ENCODE peak calls at places on chromosome 16, in five cellular contexts. G, V, H, J and F are unnamed samples. For H3K4me1, the result is how much of the 10 kb centered on the place peaks cover.

GRCh38 chr16:46747777-46748651 is at the start of gene MYLK3:
- DNase-seq in G (no peak), V (no peak), H (no peak), J (no peak), F (no peak)

GRCh38 chr16:83807710-83808572 is at the start of gene HSBP1:
- DNase-seq in G (peak), V (peak), H (peak), J (peak), F (peak)

GRCh38 chr16:9072806-9073341 is 18.6 kb upstream of the HAPSTR1 start:
- DNase-seq in G (no peak), V (no peak), H (peak), J (no peak), F (no peak)

GRCh38 chr16:12531937-12532336 is 271.8 kb downstream of the CPPED1 start:
- DNase-seq in G (no peak), V (no peak), H (no peak), J (no peak), F (no peak)

GRCh38 chr16:84228321-84228838 is 11.4 kb downstream of the KCNG4 start:
- DNase-seq in G (no peak), V (peak), H (peak), J (peak), F (no peak)

GRCh38 chr16:25192096-25192495 is 24.7 kb upstream of the AQP8 start:
- DNase-seq in G (no peak), V (no peak), H (no peak), J (no peak), F (no peak)

GRCh38 chr16:73000020-73000906 is 47.7 kb downstream of the ZFHX3 start:
- DNase-seq in G (no peak), V (no peak), H (peak), J (no peak), F (no peak)

GRCh38 chr16:27426423-27427408 is 24.7 kb downstream of the IL21R start:
- DNase-seq in G (peak), V (no peak), H (peak), J (no peak), F (peak)

GRCh38 chr16:83059237-83059636 is 432.5 kb downstream of the CDH13 start:
- DNase-seq in G (peak), V (no peak), H (peak), J (no peak), F (no peak)

GRCh38 chr16:17416461-17417221 is 54.1 kb downstream of the XYLT1 start:
- DNase-seq in G (peak), V (no peak), H (no peak), J (peak), F (peak)

GRCh38 chr16:64455275-64455674 is 666.6 kb downstream of the CDH11 start:
- DNase-seq in G (peak), V (no peak), H (no peak), J (no peak), F (no peak)

GRCh38 chr16:11409398-11409797 is 64.1 kb downstream of the RMI2 start:
- DNase-seq in G (no peak), V (no peak), H (no peak), J (no peak), F (no peak)

GRCh38 chr16:70577256-70577698 is 53.7 kb downstream of the SF3B3 start:
- DNase-seq in G (peak), V (no peak), H (peak), J (no peak), F (no peak)

GRCh38 chr16:78292726-78293380 is 193.4 kb downstream of the WWOX start:
- DNase-seq in G (no peak), V (no peak), H (no peak), J (no peak), F (no peak)

GRCh38 chr16:9527976-9528375 is 436.5 kb downstream of the HAPSTR1 start:
- DNase-seq in G (no peak), V (no peak), H (no peak), J (no peak), F (no peak)

GRCh38 chr16:71737501-71737900 is 13.0 kb upstream of the PHLPP2 start:
- DNase-seq in G (no peak), V (no peak), H (no peak), J (no peak), F (no peak)

GRCh38 chr16:21628196-21628726 is 24.1 kb downstream of the IGSF6 start:
- DNase-seq in G (no peak), V (no peak), H (no peak), J (no peak), F (no peak)

GRCh38 chr16:19523184-19523558 is 571 bp upstream of the CCP110 start:
- DNase-seq in G (no peak), V (peak), H (no peak), J (peak), F (no peak)

GRCh38 chr16:51854401-51854951 is 692.5 kb downstream of the TOX3 start:
- DNase-seq in G (no peak), V (no peak), H (no peak), J (no peak), F (no peak)

GRCh38 chr16:10970065-10970464 is 25.7 kb downstream of the CLEC16A start:
- DNase-seq in G (no peak), V (no peak), H (no peak), J (no peak), F (no peak)

GRCh38 chr16:28503470-28504259 is 3.0 kb downstream of the IL27 start:
- DNase-seq in G (no peak), V (no peak), H (no peak), J (no peak), F (no peak)
- H3K4me1 ChIP-seq in G (under half), V (under half), H (under half), J (under half), F (under half)

GRCh38 chr16:1090620-1091587 is 5.1 kb downstream of the C1QTNF8 start:
- DNase-seq in G (no peak), V (no peak), H (no peak), J (no peak), F (no peak)
- H3K4me3 ChIP-seq in G (no peak), V (no peak), H (no peak), J (no peak), F (no peak)

DNA sequence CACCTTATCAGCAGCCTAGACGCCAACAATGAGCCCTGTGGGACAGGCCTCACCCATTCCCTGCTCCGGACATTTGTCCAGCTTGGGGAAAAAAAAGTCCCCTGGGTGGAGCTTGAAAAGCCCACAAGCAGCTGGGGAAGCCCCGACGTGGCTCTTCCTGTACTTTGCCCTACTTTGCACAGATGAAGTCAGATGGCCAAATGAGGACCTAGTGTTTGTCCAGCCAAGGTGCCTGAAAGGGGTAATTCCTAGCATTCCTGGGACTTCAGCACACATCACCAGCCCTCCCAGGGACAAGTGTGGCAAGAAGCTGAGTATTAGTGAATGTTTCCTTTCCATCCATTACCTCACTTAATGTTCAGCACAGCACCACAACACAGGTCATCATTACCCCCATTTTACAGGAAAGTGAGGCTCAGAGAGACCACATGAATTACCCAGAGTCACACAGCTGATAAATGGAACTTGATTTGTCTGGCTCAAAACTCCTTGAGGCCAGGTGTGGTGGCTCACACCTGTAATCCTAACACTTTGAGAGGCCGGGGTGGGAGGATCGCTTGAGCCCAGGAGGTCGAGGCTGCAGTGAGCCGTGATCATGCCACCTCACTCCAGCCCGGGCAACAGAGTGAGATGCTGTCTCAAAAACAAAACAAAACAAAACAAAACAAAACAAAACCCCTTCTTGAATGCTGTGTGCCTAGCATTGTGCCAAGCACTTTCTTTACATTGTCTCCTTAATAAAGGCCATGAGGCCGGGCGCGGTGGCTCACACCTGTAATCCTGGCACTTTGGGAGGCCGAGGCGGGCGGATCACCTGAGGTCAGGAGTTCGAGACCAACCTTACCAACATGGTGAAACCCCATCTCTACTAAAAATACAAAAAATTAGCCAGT is 19.9 kb upstream of the PLLP start:
- DNase-seq in G (no peak), V (no peak), H (peak), J (peak), F (no peak)
- H3K27ac ChIP-seq in G (no peak), V (no peak), H (no peak), J (peak), F (no peak)

GRCh38 chr16:4614571-4615388 is at the start of gene UBALD1:
- DNase-seq in G (peak), V (peak), H (peak), J (peak), F (peak)

GRCh38 chr16:4616047-4616811 is 1.5 kb upstream of the UBALD1 start:
- DNase-seq in G (peak), V (peak), H (peak), J (peak), F (peak)

GRCh38 chr16:4617880-4618279 is 3.2 kb upstream of the UBALD1 start:
- DNase-seq in G (no peak), V (no peak), H (no peak), J (no peak), F (no peak)

GRCh38 chr16:4613636-4614570 is 785 bp downstream of the UBALD1 start:
- DNase-seq in G (peak), V (peak), H (peak), J (peak), F (no peak)

GRCh38 chr16:4615389-4616046 is 830 bp upstream of the UBALD1 start:
- DNase-seq in G (no peak), V (peak), H (no peak), J (peak), F (peak)
- H3K4me1 ChIP-seq in G (under half), V (under half), H (half or more), J (half or more), F (under half)

GRCh38 chr16:87457724-87458423 is 35.0 kb downstream of the ZCCHC14 start:
- DNase-seq in G (no peak), V (no peak), H (peak), J (no peak), F (no peak)
- H3K4me3 ChIP-seq in G (no peak), V (no peak), H (no peak), J (no peak), F (no peak)

GRCh38 chr16:75546293-75546692 is 9.8 kb downstream of the TMEM231 start:
- DNase-seq in G (no peak), V (no peak), H (no peak), J (no peak), F (no peak)

GRCh38 chr16:75535211-75535843 is 581 bp downstream of the CHST5 start:
- DNase-seq in G (no peak), V (no peak), H (no peak), J (no peak), F (no peak)

GRCh38 chr16:75537795-75538194 is 1.9 kb upstream of the CHST5 start:
- DNase-seq in G (no peak), V (no peak), H (no peak), J (no peak), F (no peak)

GRCh38 chr16:75535901-75536300 is at the start of gene CHST5:
- DNase-seq in G (no peak), V (no peak), H (no peak), J (no peak), F (no peak)

DNA sequence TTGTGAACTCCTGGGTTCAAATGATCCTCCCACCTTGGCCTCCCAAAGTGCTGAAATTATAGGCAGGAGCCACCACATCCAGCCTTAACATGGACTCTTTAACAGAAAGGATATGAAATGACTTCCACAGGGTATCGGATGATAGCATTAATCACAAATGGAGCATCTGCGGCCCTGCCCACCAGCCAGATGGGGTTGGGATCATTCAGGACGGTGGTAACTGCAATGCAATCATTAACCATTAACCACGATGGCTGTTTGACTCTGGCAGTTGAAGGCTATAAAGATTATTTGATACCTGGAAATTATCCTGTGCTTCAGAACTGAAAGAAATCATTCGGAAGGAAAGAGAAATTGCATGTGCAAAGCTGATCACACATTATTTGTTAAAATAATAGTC is 5.3 kb upstream of the CHST5 start:
- DNase-seq in G (no peak), V (no peak), H (no peak), J (no peak), F (no peak)
- H3K27ac ChIP-seq in G (no peak), V (no peak), H (no peak), J (no peak), F (no peak)

GRCh38 chr16:29810699-29811169 is 1.3 kb upstream of the PRRT2 start:
- DNase-seq in G (peak), V (no peak), H (no peak), J (no peak), F (no peak)
- H3K4me1 ChIP-seq in G (half or more), V (under half), H (under half), J (half or more), F (half or more)

DNA sequence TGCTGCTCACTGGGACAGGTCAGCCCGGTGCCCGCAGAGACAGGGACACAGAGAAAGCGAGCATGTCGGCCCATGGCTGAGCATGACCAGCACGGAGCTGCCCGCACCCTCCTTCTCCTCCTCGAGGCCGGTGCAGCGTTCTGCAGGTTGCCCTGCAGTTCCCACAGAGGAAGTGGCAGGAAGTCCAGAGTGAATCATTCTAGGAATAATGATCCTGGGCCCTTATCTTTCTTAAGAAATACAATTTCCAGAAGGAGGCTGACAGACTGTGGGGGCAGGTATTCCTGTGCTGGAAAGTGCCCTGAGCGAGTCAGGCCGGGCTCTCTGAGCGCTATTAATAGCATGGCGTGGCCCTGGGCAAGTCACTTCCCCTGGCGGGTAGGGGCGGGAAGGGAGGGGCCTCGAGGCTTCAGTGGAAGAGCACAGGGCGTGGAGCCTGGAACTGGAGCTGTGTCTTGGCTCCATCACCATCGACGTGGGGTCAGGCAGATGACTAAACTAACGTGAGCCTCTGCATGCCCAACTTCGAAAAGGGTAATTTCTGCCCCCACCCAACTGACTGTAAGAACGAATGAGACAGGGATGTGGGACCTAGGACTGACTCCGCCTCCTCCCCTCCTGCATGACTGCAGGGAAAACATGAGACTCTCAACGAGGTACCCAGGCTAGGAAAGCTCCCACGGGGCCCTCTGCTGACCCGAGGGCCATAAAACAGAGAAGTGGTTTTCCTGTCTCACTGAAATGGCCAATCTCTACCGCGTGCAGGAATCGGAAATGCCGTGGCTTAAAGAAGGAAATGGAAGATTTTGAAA is 9.8 kb downstream of the TMEM204 start:
- DNase-seq in G (no peak), V (no peak), H (peak), J (peak), F (no peak)
- H3K4me3 ChIP-seq in G (no peak), V (no peak), H (no peak), J (peak), F (no peak)

GRCh38 chr16:3810818-3811217 is 69.7 kb downstream of the CREBBP start:
- DNase-seq in G (no peak), V (no peak), H (no peak), J (no peak), F (no peak)

GRCh38 chr16:3810198-3810664 is 70.3 kb downstream of the CREBBP start:
- DNase-seq in G (no peak), V (no peak), H (no peak), J (no peak), F (no peak)

GRCh38 chr16:3804426-3805016 is 76.0 kb downstream of the CREBBP start:
- DNase-seq in G (no peak), V (no peak), H (no peak), J (no peak), F (no peak)

GRCh38 chr16:3807425-3808123 is 72.9 kb downstream of the CREBBP start:
- DNase-seq in G (no peak), V (no peak), H (no peak), J (no peak), F (no peak)

DNA sequence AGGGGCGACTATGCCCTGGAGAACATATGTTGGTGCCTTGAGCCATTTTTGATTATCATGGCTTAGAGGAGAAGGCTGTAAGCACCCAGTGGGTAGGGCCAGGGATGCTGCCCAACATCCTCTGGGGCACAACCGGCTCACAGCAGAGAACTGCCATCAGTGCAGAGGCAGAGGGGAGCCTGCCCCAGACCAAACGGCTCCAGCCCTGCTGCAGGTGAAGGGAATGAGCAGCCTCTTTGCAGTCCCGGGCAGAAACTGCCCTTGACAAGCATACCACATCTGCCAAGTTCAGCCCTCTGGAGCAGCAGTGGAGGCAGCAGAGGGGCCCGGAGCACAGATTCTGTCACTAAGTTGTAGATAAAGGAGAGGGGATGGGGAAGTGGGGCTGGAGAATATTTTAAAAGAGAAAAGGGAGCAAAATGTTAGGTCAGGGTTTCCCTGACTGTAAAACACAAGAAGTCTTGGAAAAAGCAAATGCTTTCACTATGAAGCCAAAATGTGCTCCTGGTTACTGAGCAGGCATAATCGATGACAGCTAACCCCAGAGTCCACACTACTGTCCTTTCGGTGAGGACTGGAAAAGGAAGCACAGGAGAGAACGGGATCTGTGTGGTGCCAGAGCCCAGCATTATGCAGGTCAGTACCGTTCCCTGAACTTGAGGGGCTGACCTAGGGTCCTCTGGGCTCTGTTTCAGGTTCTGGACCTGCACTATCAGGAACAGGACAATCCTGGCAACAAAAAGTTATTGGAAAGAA is 72.0 kb downstream of the CREBBP start:
- DNase-seq in G (no peak), V (no peak), H (no peak), J (no peak), F (no peak)
- H3K27ac ChIP-seq in G (no peak), V (no peak), H (no peak), J (no peak), F (no peak)

GRCh38 chr16:49835116-49835880 is 20.6 kb downstream of the ZNF423 start:
- DNase-seq in G (no peak), V (peak), H (no peak), J (no peak), F (no peak)
- H3K4me1 ChIP-seq in G (under half), V (under half), H (under half), J (half or more), F (under half)